ENCODE peak calls at places on chromosomes 12 and 14, in eight cellular contexts. One of them, this sample, is unnamed.

GRCh38 chr12:122235741-122236140 is 9.9 kb upstream of the DIABLO start:
- DNase-seq in fibroblast of lung: no peak
- DNase-seq in fibroblast of mammary gland: no peak
- DNase-seq in omental fat pad: no peak
- DNase-seq in BE2C: no peak
- DNase-seq in tibial artery: no peak
- DNase-seq in glutamatergic neuron: no peak
- DNase-seq in kidney: no peak
- DNase-seq in this sample: no peak

GRCh38 chr14:32472512-32473472 is 143.7 kb downstream of the AKAP6 start:
- DNase-seq in glutamatergic neuron: no peak
- DNase-seq in tibial artery: no peak
- DNase-seq in fibroblast of mammary gland: peak
- DNase-seq in BE2C: no peak
- DNase-seq in fibroblast of lung: peak
- DNase-seq in kidney: no peak
- DNase-seq in omental fat pad: no peak
- DNase-seq in this sample: no peak

GRCh38 chr12:108921946-108922345 is 42.1 kb downstream of the DAO start:
- DNase-seq in BE2C: no peak
- DNase-seq in tibial artery: no peak
- DNase-seq in fibroblast of lung: no peak
- DNase-seq in omental fat pad: no peak
- DNase-seq in kidney: no peak
- DNase-seq in glutamatergic neuron: no peak
- DNase-seq in fibroblast of mammary gland: no peak
- DNase-seq in this sample: no peak

GRCh38 chr12:109831929-109832328 is 1.3 kb downstream of the TRPV4 start:
- DNase-seq in glutamatergic neuron: peak
- DNase-seq in tibial artery: no peak
- DNase-seq in omental fat pad: no peak
- DNase-seq in kidney: no peak
- DNase-seq in BE2C: no peak
- DNase-seq in fibroblast of mammary gland: no peak
- DNase-seq in fibroblast of lung: no peak
- DNase-seq in this sample: no peak

GRCh38 chr12:49332891-49333371 is 4.1 kb downstream of the C1QL4 start:
- DNase-seq in fibroblast of mammary gland: no peak
- DNase-seq in glutamatergic neuron: no peak
- DNase-seq in fibroblast of lung: no peak
- DNase-seq in BE2C: no peak
- DNase-seq in tibial artery: no peak
- DNase-seq in kidney: peak
- DNase-seq in omental fat pad: no peak
- DNase-seq in this sample: no peak

GRCh38 chr14:45201908-45202307 is 51.1 kb downstream of the MIS18BP1 start:
- DNase-seq in kidney: no peak
- DNase-seq in BE2C: peak
- DNase-seq in tibial artery: no peak
- DNase-seq in omental fat pad: no peak
- DNase-seq in fibroblast of lung: peak
- DNase-seq in fibroblast of mammary gland: peak
- DNase-seq in glutamatergic neuron: peak
- DNase-seq in this sample: peak

GRCh38 chr14:34655959-34656358 is 26.0 kb upstream of the SNX6 start:
- DNase-seq in glutamatergic neuron: no peak
- DNase-seq in tibial artery: no peak
- DNase-seq in fibroblast of mammary gland: no peak
- DNase-seq in BE2C: no peak
- DNase-seq in omental fat pad: no peak
- DNase-seq in kidney: no peak
- DNase-seq in fibroblast of lung: peak
- DNase-seq in this sample: no peak

GRCh38 chr14:63343878-63344277 is 25.1 kb upstream of the GPHB5 start:
- DNase-seq in omental fat pad: no peak
- DNase-seq in kidney: no peak
- DNase-seq in BE2C: no peak
- DNase-seq in glutamatergic neuron: no peak
- DNase-seq in fibroblast of lung: no peak
- DNase-seq in fibroblast of mammary gland: peak
- DNase-seq in tibial artery: no peak
- DNase-seq in this sample: no peak

GRCh38 chr14:34347683-34348082 is 114.4 kb downstream of the SPTSSA start:
- DNase-seq in glutamatergic neuron: no peak
- DNase-seq in BE2C: no peak
- DNase-seq in kidney: no peak
- DNase-seq in tibial artery: no peak
- DNase-seq in fibroblast of mammary gland: no peak
- DNase-seq in fibroblast of lung: no peak
- DNase-seq in omental fat pad: no peak
- DNase-seq in this sample: no peak

GRCh38 chr12:116651089-116651488 is 86.8 kb downstream of the SPRING1 start:
- DNase-seq in glutamatergic neuron: no peak
- DNase-seq in BE2C: no peak
- DNase-seq in kidney: no peak
- DNase-seq in fibroblast of mammary gland: no peak
- DNase-seq in fibroblast of lung: no peak
- DNase-seq in tibial artery: no peak
- DNase-seq in omental fat pad: no peak
- DNase-seq in this sample: no peak

DNA sequence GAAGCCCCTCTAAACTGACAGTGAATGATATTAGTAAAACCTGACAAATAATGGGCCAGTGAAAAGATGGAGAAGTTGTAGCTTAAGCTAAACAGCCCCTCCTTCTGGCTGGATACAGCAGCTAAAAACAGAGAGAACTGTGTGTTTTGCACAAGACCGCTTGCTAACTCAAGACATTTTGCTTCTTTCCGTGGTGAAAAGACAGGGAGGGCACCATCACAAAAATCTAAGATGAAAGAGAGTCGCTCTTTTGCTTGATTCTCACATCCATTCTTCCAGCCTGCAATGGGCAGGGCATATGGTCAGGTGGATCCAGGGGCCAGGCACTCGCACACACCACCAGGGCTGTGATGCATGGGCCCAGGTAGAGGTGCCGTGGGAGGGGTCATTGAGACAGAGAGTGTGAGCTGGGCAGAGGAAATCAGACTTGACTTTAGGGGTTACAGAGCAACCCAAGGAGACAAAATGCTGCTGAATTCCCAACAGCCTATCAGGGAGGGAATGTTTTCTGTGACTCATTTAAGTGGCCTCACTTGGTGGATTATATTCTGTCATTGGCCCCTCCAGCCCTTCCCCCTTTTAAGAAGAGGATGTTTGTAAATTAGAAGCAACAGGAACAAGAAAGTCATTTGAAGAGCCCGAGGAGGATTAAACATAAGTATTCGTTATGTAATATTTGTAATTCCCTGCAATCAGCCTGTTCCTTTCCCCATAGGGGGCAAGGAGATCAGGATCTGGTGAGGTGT is 12.2 kb downstream of the EMP1 start:
- DNase-seq in kidney: no peak
- DNase-seq in tibial artery: no peak
- DNase-seq in omental fat pad: no peak
- DNase-seq in fibroblast of mammary gland: no peak
- DNase-seq in BE2C: no peak
- DNase-seq in glutamatergic neuron: no peak
- DNase-seq in fibroblast of lung: no peak
- DNase-seq in this sample: peak
- TF ChIP-seq CTCF in kidney: peak
- TF ChIP-seq CTCF in tibial artery: no peak
- TF ChIP-seq CTCF in omental fat pad: no peak
- TF ChIP-seq CTCF in fibroblast of mammary gland: peak
- TF ChIP-seq CTCF in BE2C: peak
- TF ChIP-seq CTCF in glutamatergic neuron: no peak
- TF ChIP-seq CTCF in fibroblast of lung: peak
- TF ChIP-seq CTCF in this sample: peak

DNA sequence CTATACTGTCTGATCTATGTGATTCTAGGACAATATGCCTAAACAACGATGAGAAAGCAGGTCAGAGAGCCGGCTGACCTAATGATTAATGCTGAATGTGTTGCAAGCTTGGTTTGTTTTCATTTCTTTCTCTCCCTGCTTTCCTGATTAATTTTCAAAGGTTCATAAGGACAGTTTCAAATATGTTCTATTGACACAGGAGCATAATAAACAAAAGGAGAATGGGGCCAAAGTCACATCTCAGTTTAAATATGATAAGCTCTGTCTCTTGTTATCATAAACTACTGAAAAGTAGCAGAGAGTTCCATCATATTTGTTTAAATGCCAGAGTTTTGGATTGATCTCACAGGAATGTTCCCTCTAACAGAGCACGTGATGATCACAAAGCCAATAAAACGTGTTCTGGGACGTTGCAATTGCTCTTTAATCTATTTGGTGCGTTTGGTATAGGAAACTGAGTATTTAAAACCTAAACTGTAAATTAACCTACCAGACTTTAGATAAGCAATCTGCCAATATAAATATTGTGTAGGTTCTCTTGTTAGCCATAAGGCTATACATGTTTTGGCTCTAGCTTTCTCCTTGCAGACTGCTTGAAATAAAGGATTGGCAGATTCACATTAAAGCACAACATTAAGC is 3.7 kb upstream of the HSD17B6 start:
- DNase-seq in tibial artery: no peak
- DNase-seq in omental fat pad: no peak
- DNase-seq in fibroblast of lung: no peak
- DNase-seq in kidney: no peak
- DNase-seq in BE2C: no peak
- DNase-seq in fibroblast of mammary gland: peak
- DNase-seq in glutamatergic neuron: no peak
- DNase-seq in this sample: no peak
- TF ChIP-seq CTCF in tibial artery: no peak
- TF ChIP-seq CTCF in omental fat pad: no peak
- TF ChIP-seq CTCF in fibroblast of lung: no peak
- TF ChIP-seq CTCF in kidney: no peak
- TF ChIP-seq CTCF in BE2C: no peak
- TF ChIP-seq CTCF in fibroblast of mammary gland: no peak
- TF ChIP-seq CTCF in glutamatergic neuron: no peak
- TF ChIP-seq CTCF in this sample: no peak

DNA sequence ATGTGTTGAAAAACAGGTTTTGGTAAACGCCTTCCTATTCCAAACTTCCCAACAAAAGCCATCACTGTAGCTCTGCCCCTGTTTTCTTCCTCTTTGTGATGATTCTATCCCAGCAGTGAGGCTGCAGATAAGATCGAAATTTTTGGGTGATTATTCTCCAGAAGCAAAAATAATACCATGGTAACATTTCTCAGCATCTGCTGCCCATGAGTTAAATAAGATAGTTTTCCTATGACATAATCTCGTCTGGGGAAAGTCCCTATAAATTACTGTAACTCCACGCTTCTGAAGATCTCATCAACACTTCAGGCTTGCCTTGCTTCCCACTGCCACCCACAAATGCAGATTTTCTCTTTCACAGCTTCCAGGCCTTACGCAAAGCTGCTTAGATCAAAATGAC is 24.5 kb upstream of the PTPRB start:
- DNase-seq in omental fat pad: no peak
- DNase-seq in fibroblast of lung: peak
- DNase-seq in glutamatergic neuron: no peak
- DNase-seq in fibroblast of mammary gland: peak
- DNase-seq in tibial artery: no peak
- DNase-seq in kidney: no peak
- DNase-seq in BE2C: no peak
- DNase-seq in this sample: no peak
- TF ChIP-seq CTCF in omental fat pad: no peak
- TF ChIP-seq CTCF in fibroblast of lung: no peak
- TF ChIP-seq CTCF in glutamatergic neuron: no peak
- TF ChIP-seq CTCF in fibroblast of mammary gland: no peak
- TF ChIP-seq CTCF in tibial artery: no peak
- TF ChIP-seq CTCF in kidney: no peak
- TF ChIP-seq CTCF in BE2C: no peak
- TF ChIP-seq CTCF in this sample: no peak

GRCh38 chr12:121009744-121010143 is 6.5 kb downstream of the C12orf43 start:
- DNase-seq in BE2C: peak
- DNase-seq in fibroblast of mammary gland: peak
- DNase-seq in tibial artery: no peak
- DNase-seq in omental fat pad: no peak
- DNase-seq in kidney: no peak
- DNase-seq in glutamatergic neuron: peak
- DNase-seq in fibroblast of lung: peak
- DNase-seq in this sample: no peak
- TF ChIP-seq CTCF in BE2C: peak
- TF ChIP-seq CTCF in fibroblast of mammary gland: peak
- TF ChIP-seq CTCF in tibial artery: no peak
- TF ChIP-seq CTCF in omental fat pad: no peak
- TF ChIP-seq CTCF in kidney: peak
- TF ChIP-seq CTCF in glutamatergic neuron: peak
- TF ChIP-seq CTCF in fibroblast of lung: peak
- TF ChIP-seq CTCF in this sample: peak

DNA sequence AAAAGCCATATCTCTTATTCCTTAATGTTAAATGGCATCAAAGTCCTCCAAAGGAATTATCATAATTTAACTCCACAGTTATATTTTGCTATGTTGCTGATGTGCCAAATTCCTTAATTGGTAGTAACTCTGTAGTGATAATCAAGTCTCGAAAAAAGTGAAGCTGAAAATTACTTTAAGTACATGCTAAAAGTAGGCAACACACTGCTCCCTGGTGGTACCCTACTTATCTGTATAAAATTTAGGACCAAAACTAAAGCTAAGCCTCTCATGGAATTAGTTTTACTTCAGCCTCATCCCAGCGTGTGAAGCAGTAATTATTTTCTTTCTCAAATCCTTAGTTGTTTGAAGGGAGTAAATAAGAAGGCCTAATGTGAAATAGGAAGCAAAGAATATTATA is 132.8 kb downstream of the TTLL5 start:
- DNase-seq in glutamatergic neuron: no peak
- DNase-seq in kidney: no peak
- DNase-seq in tibial artery: no peak
- DNase-seq in fibroblast of lung: no peak
- DNase-seq in BE2C: no peak
- DNase-seq in omental fat pad: no peak
- DNase-seq in fibroblast of mammary gland: peak
- DNase-seq in this sample: no peak
- TF ChIP-seq CTCF in glutamatergic neuron: no peak
- TF ChIP-seq CTCF in kidney: no peak
- TF ChIP-seq CTCF in tibial artery: peak
- TF ChIP-seq CTCF in fibroblast of lung: peak
- TF ChIP-seq CTCF in BE2C: peak
- TF ChIP-seq CTCF in omental fat pad: no peak
- TF ChIP-seq CTCF in fibroblast of mammary gland: peak
- TF ChIP-seq CTCF in this sample: no peak

GRCh38 chr14:23360496-23360895 is 4.5 kb downstream of the EFS start:
- DNase-seq in BE2C: no peak
- DNase-seq in glutamatergic neuron: no peak
- DNase-seq in kidney: no peak
- DNase-seq in omental fat pad: no peak
- DNase-seq in fibroblast of lung: no peak
- DNase-seq in tibial artery: no peak
- DNase-seq in fibroblast of mammary gland: no peak
- DNase-seq in this sample: no peak
- TF ChIP-seq CTCF in BE2C: peak
- TF ChIP-seq CTCF in glutamatergic neuron: no peak
- TF ChIP-seq CTCF in kidney: no peak
- TF ChIP-seq CTCF in omental fat pad: no peak
- TF ChIP-seq CTCF in fibroblast of lung: no peak
- TF ChIP-seq CTCF in tibial artery: no peak
- TF ChIP-seq CTCF in fibroblast of mammary gland: no peak
- TF ChIP-seq CTCF in this sample: no peak

This sample was measured in endothelial cell.